ENCODE peak calls at places on chromosomes 3 and 15, in ten cellular contexts. One of them, this sample, is unnamed.

GRCh38 chr15:88649753-88650551 is 11.1 kb downstream of the ISG20 start:
- DNase-seq in heart left ventricle: no peak
- DNase-seq in transverse colon: no peak
- DNase-seq in Peyer's patch: peak
- DNase-seq in esophagus muscularis mucosa: no peak
- DNase-seq in right lobe of liver: no peak
- DNase-seq in uterus: peak
- DNase-seq in adrenal gland: peak
- DNase-seq in K562: no peak
- DNase-seq in GM12878: no peak
- DNase-seq in this sample: peak

GRCh38 chr3:60754617-60755016 is 496.6 kb downstream of the FHIT start:
- DNase-seq in GM12878: no peak
- DNase-seq in K562: no peak
- DNase-seq in Peyer's patch: no peak
- DNase-seq in adrenal gland: no peak
- DNase-seq in right lobe of liver: no peak
- DNase-seq in transverse colon: no peak
- DNase-seq in uterus: no peak
- DNase-seq in esophagus muscularis mucosa: no peak
- DNase-seq in heart left ventricle: no peak
- DNase-seq in this sample: no peak

GRCh38 chr3:186798239-186798638 is 8.0 kb downstream of the RFC4 start:
- DNase-seq in adrenal gland: no peak
- DNase-seq in transverse colon: no peak
- DNase-seq in esophagus muscularis mucosa: no peak
- DNase-seq in heart left ventricle: no peak
- DNase-seq in uterus: no peak
- DNase-seq in right lobe of liver: no peak
- DNase-seq in K562: no peak
- DNase-seq in Peyer's patch: no peak
- DNase-seq in GM12878: no peak
- DNase-seq in this sample: no peak

GRCh38 chr15:48582472-48583235 is 62.9 kb downstream of the FBN1 start:
- DNase-seq in transverse colon: no peak
- DNase-seq in adrenal gland: no peak
- DNase-seq in uterus: no peak
- DNase-seq in K562: no peak
- DNase-seq in heart left ventricle: peak
- DNase-seq in right lobe of liver: no peak
- DNase-seq in GM12878: no peak
- DNase-seq in esophagus muscularis mucosa: no peak
- DNase-seq in Peyer's patch: no peak
- DNase-seq in this sample: no peak

GRCh38 chr3:153404157-153404556 is 242.1 kb downstream of the RAP2B start:
- DNase-seq in uterus: no peak
- DNase-seq in K562: no peak
- DNase-seq in adrenal gland: no peak
- DNase-seq in right lobe of liver: no peak
- DNase-seq in esophagus muscularis mucosa: no peak
- DNase-seq in GM12878: no peak
- DNase-seq in heart left ventricle: no peak
- DNase-seq in Peyer's patch: no peak
- DNase-seq in transverse colon: no peak
- DNase-seq in this sample: no peak

GRCh38 chr3:171711461-171711860 is 98.8 kb downstream of the PLD1 start:
- DNase-seq in adrenal gland: no peak
- DNase-seq in right lobe of liver: no peak
- DNase-seq in esophagus muscularis mucosa: no peak
- DNase-seq in GM12878: no peak
- DNase-seq in Peyer's patch: no peak
- DNase-seq in uterus: no peak
- DNase-seq in heart left ventricle: no peak
- DNase-seq in K562: no peak
- DNase-seq in transverse colon: no peak
- DNase-seq in this sample: no peak

GRCh38 chr15:60777558-60777957 is 298.6 kb upstream of the ICE2 start:
- DNase-seq in esophagus muscularis mucosa: no peak
- DNase-seq in Peyer's patch: no peak
- DNase-seq in adrenal gland: no peak
- DNase-seq in GM12878: no peak
- DNase-seq in right lobe of liver: no peak
- DNase-seq in transverse colon: no peak
- DNase-seq in K562: no peak
- DNase-seq in heart left ventricle: no peak
- DNase-seq in uterus: no peak
- DNase-seq in this sample: no peak

GRCh38 chr3:4999626-5000184 is 20.5 kb downstream of the BHLHE40 start:
- DNase-seq in Peyer's patch: no peak
- DNase-seq in uterus: no peak
- DNase-seq in esophagus muscularis mucosa: no peak
- DNase-seq in right lobe of liver: no peak
- DNase-seq in K562: peak
- DNase-seq in heart left ventricle: no peak
- DNase-seq in transverse colon: no peak
- DNase-seq in GM12878: no peak
- DNase-seq in adrenal gland: no peak
- DNase-seq in this sample: no peak

GRCh38 chr3:69012111-69012835 is 1.2 kb downstream of the EOGT start:
- DNase-seq in K562: no peak
- DNase-seq in uterus: peak
- DNase-seq in esophagus muscularis mucosa: no peak
- DNase-seq in transverse colon: peak
- DNase-seq in adrenal gland: peak
- DNase-seq in heart left ventricle: peak
- DNase-seq in right lobe of liver: peak
- DNase-seq in Peyer's patch: no peak
- DNase-seq in GM12878: no peak
- DNase-seq in this sample: peak

GRCh38 chr3:127773752-127774395 is 48.4 kb downstream of the MGLL start:
- DNase-seq in adrenal gland: no peak
- DNase-seq in GM12878: no peak
- DNase-seq in heart left ventricle: no peak
- DNase-seq in right lobe of liver: peak
- DNase-seq in K562: no peak
- DNase-seq in esophagus muscularis mucosa: no peak
- DNase-seq in Peyer's patch: peak
- DNase-seq in transverse colon: no peak
- DNase-seq in uterus: no peak
- DNase-seq in this sample: no peak

GRCh38 chr15:74873036-74873755 is at the start of gene SCAMP2:
- DNase-seq in esophagus muscularis mucosa: peak
- DNase-seq in K562: peak
- DNase-seq in Peyer's patch: peak
- DNase-seq in adrenal gland: peak
- DNase-seq in transverse colon: peak
- DNase-seq in GM12878: peak
- DNase-seq in heart left ventricle: peak
- DNase-seq in uterus: peak
- DNase-seq in right lobe of liver: peak
- DNase-seq in this sample: peak
- TF ChIP-seq POLR2A in esophagus muscularis mucosa: peak
- TF ChIP-seq POLR2A in K562: peak
- TF ChIP-seq POLR2A in Peyer's patch: peak
- TF ChIP-seq POLR2A in adrenal gland: peak
- TF ChIP-seq POLR2A in transverse colon: peak
- TF ChIP-seq POLR2A in GM12878: peak
- TF ChIP-seq POLR2A in heart left ventricle: no peak
- TF ChIP-seq POLR2A in uterus: peak
- TF ChIP-seq POLR2A in right lobe of liver: peak
- TF ChIP-seq POLR2A in this sample: no peak

DNA sequence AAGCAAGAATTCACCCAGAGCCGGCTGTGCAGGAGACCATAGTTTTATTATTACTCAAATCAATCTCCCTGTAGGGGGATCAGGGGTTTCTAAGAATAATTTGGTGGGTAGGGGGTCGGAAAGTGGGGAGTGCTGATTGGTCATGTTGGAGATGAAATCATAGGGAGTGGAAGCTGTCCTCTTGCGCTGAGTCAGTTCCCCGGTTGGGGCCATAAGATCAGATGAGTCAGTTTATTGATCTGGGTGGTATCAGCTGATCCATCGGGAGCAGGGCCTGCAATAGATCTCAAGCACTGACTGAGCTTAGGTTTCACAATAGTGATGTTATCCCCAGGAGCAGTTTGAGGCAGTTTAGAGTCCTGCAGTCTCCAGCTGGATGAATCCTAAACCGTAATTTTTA is 97.0 kb upstream of the SNRPN start:
- DNase-seq in heart left ventricle: no peak
- DNase-seq in uterus: no peak
- DNase-seq in K562: no peak
- DNase-seq in esophagus muscularis mucosa: no peak
- DNase-seq in Peyer's patch: no peak
- DNase-seq in GM12878: no peak
- DNase-seq in adrenal gland: no peak
- DNase-seq in transverse colon: no peak
- DNase-seq in right lobe of liver: no peak
- DNase-seq in this sample: no peak
- H3K4me3 ChIP-seq in heart left ventricle: peak
- H3K4me3 ChIP-seq in uterus: no peak
- H3K4me3 ChIP-seq in K562: no peak
- H3K4me3 ChIP-seq in esophagus muscularis mucosa: no peak
- H3K4me3 ChIP-seq in Peyer's patch: no peak
- H3K4me3 ChIP-seq in GM12878: no peak
- H3K4me3 ChIP-seq in adrenal gland: no peak
- H3K4me3 ChIP-seq in transverse colon: no peak
- H3K4me3 ChIP-seq in right lobe of liver: no peak
- H3K4me3 ChIP-seq in this sample: no peak

DNA sequence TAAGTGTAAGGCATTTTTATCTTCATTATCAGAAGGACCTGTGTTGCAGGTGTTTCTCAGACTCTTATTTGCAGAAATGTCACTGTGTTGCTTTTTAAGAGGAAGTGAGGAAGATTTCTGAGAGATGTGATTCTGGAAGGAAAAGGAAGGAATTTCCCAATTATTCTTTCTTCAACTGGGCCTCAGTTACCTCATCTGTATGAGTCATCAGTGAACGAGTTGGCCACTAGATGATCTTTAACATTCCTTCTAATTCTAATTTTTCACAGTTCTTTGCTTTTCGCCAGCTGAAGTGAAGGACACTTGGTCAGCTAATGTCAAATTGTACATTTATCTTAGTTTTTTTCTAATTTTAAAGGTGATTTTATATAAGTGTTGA is 28.9 kb downstream of the CLEC3B start:
- DNase-seq in uterus: no peak
- DNase-seq in heart left ventricle: no peak
- DNase-seq in right lobe of liver: no peak
- DNase-seq in esophagus muscularis mucosa: no peak
- DNase-seq in adrenal gland: no peak
- DNase-seq in K562: no peak
- DNase-seq in GM12878: no peak
- DNase-seq in transverse colon: no peak
- DNase-seq in Peyer's patch: no peak
- DNase-seq in this sample: no peak
- TF ChIP-seq CTCF in uterus: no peak
- TF ChIP-seq CTCF in heart left ventricle: no peak
- TF ChIP-seq CTCF in right lobe of liver: no peak
- TF ChIP-seq CTCF in esophagus muscularis mucosa: no peak
- TF ChIP-seq CTCF in adrenal gland: no peak
- TF ChIP-seq CTCF in K562: no peak
- TF ChIP-seq CTCF in GM12878: no peak
- TF ChIP-seq CTCF in transverse colon: no peak
- TF ChIP-seq CTCF in Peyer's patch: no peak
- TF ChIP-seq CTCF in this sample: no peak

GRCh38 chr15:64282701-64283100 is 73.3 kb downstream of the CSNK1G1 start:
- DNase-seq in K562: no peak
- DNase-seq in Peyer's patch: no peak
- DNase-seq in uterus: no peak
- DNase-seq in adrenal gland: no peak
- DNase-seq in GM12878: no peak
- DNase-seq in transverse colon: no peak
- DNase-seq in heart left ventricle: no peak
- DNase-seq in right lobe of liver: no peak
- DNase-seq in esophagus muscularis mucosa: no peak
- DNase-seq in this sample: no peak

GRCh38 chr15:64286473-64286872 is 69.5 kb downstream of the CSNK1G1 start:
- DNase-seq in adrenal gland: no peak
- DNase-seq in uterus: no peak
- DNase-seq in GM12878: no peak
- DNase-seq in transverse colon: no peak
- DNase-seq in K562: no peak
- DNase-seq in esophagus muscularis mucosa: no peak
- DNase-seq in Peyer's patch: no peak
- DNase-seq in heart left ventricle: no peak
- DNase-seq in right lobe of liver: no peak
- DNase-seq in this sample: no peak

GRCh38 chr15:64285150-64285549 is 70.8 kb downstream of the CSNK1G1 start:
- DNase-seq in heart left ventricle: no peak
- DNase-seq in Peyer's patch: no peak
- DNase-seq in adrenal gland: no peak
- DNase-seq in K562: no peak
- DNase-seq in right lobe of liver: no peak
- DNase-seq in uterus: no peak
- DNase-seq in transverse colon: no peak
- DNase-seq in GM12878: no peak
- DNase-seq in esophagus muscularis mucosa: no peak
- DNase-seq in this sample: no peak

GRCh38 chr15:64285871-64286270 is 70.1 kb downstream of the CSNK1G1 start:
- DNase-seq in adrenal gland: no peak
- DNase-seq in right lobe of liver: no peak
- DNase-seq in transverse colon: no peak
- DNase-seq in GM12878: no peak
- DNase-seq in esophagus muscularis mucosa: no peak
- DNase-seq in Peyer's patch: no peak
- DNase-seq in uterus: no peak
- DNase-seq in K562: no peak
- DNase-seq in heart left ventricle: no peak
- DNase-seq in this sample: no peak

GRCh38 chr15:64284037-64284436 is 71.9 kb downstream of the CSNK1G1 start:
- DNase-seq in uterus: no peak
- DNase-seq in GM12878: no peak
- DNase-seq in heart left ventricle: no peak
- DNase-seq in esophagus muscularis mucosa: no peak
- DNase-seq in Peyer's patch: no peak
- DNase-seq in adrenal gland: no peak
- DNase-seq in K562: no peak
- DNase-seq in transverse colon: no peak
- DNase-seq in right lobe of liver: no peak
- DNase-seq in this sample: no peak
- TF ChIP-seq POLR2A in uterus: no peak
- TF ChIP-seq POLR2A in GM12878: no peak
- TF ChIP-seq POLR2A in heart left ventricle: no peak
- TF ChIP-seq POLR2A in esophagus muscularis mucosa: no peak
- TF ChIP-seq POLR2A in Peyer's patch: no peak
- TF ChIP-seq POLR2A in adrenal gland: no peak
- TF ChIP-seq POLR2A in K562: no peak
- TF ChIP-seq POLR2A in transverse colon: no peak
- TF ChIP-seq POLR2A in right lobe of liver: no peak
- TF ChIP-seq POLR2A in this sample: no peak

DNA sequence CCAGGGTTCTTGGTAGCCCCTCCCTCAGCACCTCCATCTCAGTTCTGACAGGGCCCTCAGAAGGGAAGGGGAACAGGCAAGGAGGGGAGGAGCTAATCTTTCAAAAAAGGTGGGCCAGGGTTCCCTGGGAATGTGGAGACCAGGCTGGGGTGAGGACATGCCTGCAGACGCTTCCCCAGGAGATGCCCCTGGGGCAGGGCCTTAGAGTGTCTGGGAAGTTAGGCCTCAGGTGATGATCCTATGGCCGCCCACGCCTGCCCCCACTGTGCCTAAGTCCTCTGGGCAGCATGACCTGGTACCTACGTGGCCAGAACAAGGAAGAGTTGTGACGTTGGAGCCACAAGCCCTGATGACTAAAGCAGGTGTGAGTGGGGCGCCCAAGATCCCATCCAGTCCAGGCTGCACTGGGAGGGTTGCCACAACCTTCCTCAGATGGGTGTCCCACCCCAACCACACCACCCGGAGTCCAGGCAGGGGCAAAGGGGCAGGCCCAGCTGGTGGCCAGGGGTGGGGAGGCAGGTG is 3.9 kb upstream of the SEMA3B start:
- DNase-seq in uterus: peak
- DNase-seq in K562: no peak
- DNase-seq in adrenal gland: no peak
- DNase-seq in right lobe of liver: no peak
- DNase-seq in Peyer's patch: no peak
- DNase-seq in transverse colon: peak
- DNase-seq in esophagus muscularis mucosa: no peak
- DNase-seq in GM12878: no peak
- DNase-seq in heart left ventricle: no peak
- DNase-seq in this sample: no peak
- H3K4me3 ChIP-seq in uterus: no peak
- H3K4me3 ChIP-seq in K562: no peak
- H3K4me3 ChIP-seq in adrenal gland: no peak
- H3K4me3 ChIP-seq in right lobe of liver: no peak
- H3K4me3 ChIP-seq in Peyer's patch: no peak
- H3K4me3 ChIP-seq in transverse colon: no peak
- H3K4me3 ChIP-seq in esophagus muscularis mucosa: peak
- H3K4me3 ChIP-seq in GM12878: no peak
- H3K4me3 ChIP-seq in heart left ventricle: peak
- H3K4me3 ChIP-seq in this sample: no peak